ENCODE peak calls at places on chromosome 4, in six cellular contexts. B is fibroblast of the conjunctiva; E is immature natural killer cell; K is amniotic stem cell; U is psoas muscle; C is activated CD4-positive, alpha-beta T cell treated with anti-CD3 and anti-CD28 coated beads, Interleukin-2, amount 10 ng/mL, durations not matched to agents 7 days and 5 days. I is an unnamed sample.

GRCh38 chr4:70315928-70316327 is 18.9 kb upstream of the CABS1 start:
- DNase-seq in B (no peak), E (no peak), K (no peak), U (no peak), C (no peak), I (no peak)

GRCh38 chr4:3293410-3294391 is 880 bp downstream of the RGS12 start:
- DNase-seq in B (no peak), E (no peak), K (no peak), U (no peak), C (no peak), I (no peak)

GRCh38 chr4:111631157-111631999 is 513.9 kb upstream of the FAM241A start:
- DNase-seq in B (no peak), E (no peak), K (no peak), U (no peak), C (no peak), I (no peak)

GRCh38 chr4:140056015-140056414 is 98.0 kb downstream of the MAML3 start:
- DNase-seq in B (no peak), E (no peak), K (no peak), U (no peak), C (no peak), I (no peak)

GRCh38 chr4:112253382-112254000 is 21.9 kb downstream of the AP1AR start:
- DNase-seq in B (no peak), E (no peak), K (no peak), U (no peak), C (no peak), I (peak)

GRCh38 chr4:8399298-8399697 is 41.2 kb downstream of the ACOX3 start:
- DNase-seq in B (no peak), E (no peak), K (no peak), U (no peak), C (no peak), I (no peak)

GRCh38 chr4:90349632-90350031 is 222.4 kb downstream of the CCSER1 start:
- DNase-seq in B (no peak), E (no peak), K (no peak), U (no peak), C (no peak), I (no peak)

GRCh38 chr4:109495514-109495913 is 61.9 kb downstream of the SEC24B start:
- DNase-seq in B (no peak), E (no peak), K (no peak), U (no peak), C (no peak), I (no peak)

GRCh38 chr4:3859571-3859970 is 93.4 kb downstream of the ADRA2C start:
- DNase-seq in B (no peak), E (no peak), K (no peak), U (no peak), C (no peak), I (no peak)

I was measured in naive B cell.